ENCODE peak calls at places on chromosomes 5 and 9, in eight cellular contexts. M is CD4-positive, CD25-positive, alpha-beta regulatory T cell; J is hippocampal formation; N is astrocyte of the spinal cord; W is fibroblast of the aortic adventitia; V is Daoy; X is lung microvascular endothelial cell; U is neural progenitor cell. T is an unnamed sample.

GRCh38 chr5:116572375-116573278 is 2.0 kb downstream of the SEMA6A start:
- DNase-seq in M (no peak), J (no peak), N (peak), W (no peak), V (peak), X (peak), U (peak), T (peak)

GRCh38 chr9:97534185-97534584 is 32.7 kb downstream of the TMOD1 start:
- DNase-seq in M (no peak), J (no peak), N (no peak), W (no peak), V (no peak), X (no peak), U (no peak), T (no peak)

GRCh38 chr5:175752826-175753535 is 95.1 kb downstream of the HRH2 start:
- DNase-seq in M (no peak), J (no peak), N (no peak), W (no peak), V (peak), X (no peak), U (no peak), T (no peak)

GRCh38 chr9:94101169-94101853 is 17.0 kb downstream of the PTPDC1 start:
- DNase-seq in M (no peak), J (no peak), N (no peak), W (no peak), V (no peak), X (no peak), U (no peak), T (no peak)

GRCh38 chr5:57887851-57888621 is 405.4 kb upstream of the ACTBL2 start:
- DNase-seq in M (no peak), J (peak), N (peak), W (peak), V (peak), X (peak), U (peak), T (peak)

GRCh38 chr9:82021198-82021597 is 32.6 kb downstream of the SPATA31D1 start:
- DNase-seq in M (no peak), J (no peak), N (peak), W (peak), V (peak), X (peak), U (no peak), T (peak)

GRCh38 chr9:132783006-132783405 is 95.1 kb downstream of the AK8 start:
- DNase-seq in M (no peak), J (no peak), N (no peak), W (no peak), V (no peak), X (no peak), U (no peak), T (no peak)

GRCh38 chr5:176796970-176797369 is 13.4 kb upstream of the UNC5A start:
- DNase-seq in M (no peak), J (no peak), N (no peak), W (no peak), V (no peak), X (no peak), U (no peak), T (no peak)

GRCh38 chr5:54820346-54820745 is 165.0 kb downstream of the ESM1 start:
- DNase-seq in M (no peak), J (no peak), N (peak), W (peak), V (no peak), X (peak), U (no peak), T (no peak)

GRCh38 chr5:31531543-31531887 is 378 bp downstream of the DROSHA start:
- DNase-seq in M (no peak), J (no peak), N (peak), W (no peak), V (peak), X (peak), U (peak), T (no peak)

GRCh38 chr9:122657527-122657926 is at the start of gene OR1B1:
- DNase-seq in M (no peak), J (no peak), N (no peak), W (no peak), V (no peak), X (no peak), U (no peak), T (no peak)

GRCh38 chr5:94945656-94946055 is 327.2 kb downstream of the SLF1 start:
- DNase-seq in M (no peak), J (no peak), N (no peak), W (no peak), V (no peak), X (no peak), U (no peak), T (no peak)

GRCh38 chr5:141757402-141757801 is 75.4 kb upstream of the ARAP3 start:
- DNase-seq in M (no peak), J (no peak), N (no peak), W (peak), V (peak), X (peak), U (peak), T (peak)

GRCh38 chr9:33234511-33235467 is 5.2 kb upstream of the SPINK4 start:
- DNase-seq in M (no peak), J (no peak), N (no peak), W (peak), V (no peak), X (no peak), U (no peak), T (no peak)

GRCh38 chr9:93969328-93969661 is 14.1 kb upstream of the BARX1 start:
- DNase-seq in M (no peak), J (no peak), N (no peak), W (no peak), V (no peak), X (no peak), U (no peak), T (no peak)

GRCh38 chr5:6713274-6714181 is at the start of gene TENT4A:
- DNase-seq in M (no peak), J (no peak), N (no peak), W (no peak), V (no peak), X (peak), U (no peak), T (no peak)

GRCh38 chr5:2175842-2176404 is 293.2 kb upstream of the IRX4 start:
- DNase-seq in M (no peak), J (no peak), N (no peak), W (no peak), V (no peak), X (no peak), U (no peak), T (no peak)

GRCh38 chr9:126578029-126578428 is 35.7 kb upstream of the LMX1B start:
- DNase-seq in M (no peak), J (no peak), N (no peak), W (no peak), V (no peak), X (no peak), U (no peak), T (no peak)

GRCh38 chr5:55407059-55407684 is 99.4 kb downstream of the MTREX start:
- DNase-seq in M (peak), J (peak), N (peak), W (peak), V (peak), X (peak), U (peak), T (no peak)

GRCh38 chr5:41325074-41325473 is 111.7 kb upstream of the C6 start:
- DNase-seq in M (no peak), J (no peak), N (no peak), W (peak), V (no peak), X (no peak), U (no peak), T (no peak)

GRCh38 chr5:134975078-134975715 is 7.5 kb downstream of the CATSPER3 start:
- DNase-seq in M (no peak), J (no peak), N (no peak), W (no peak), V (no peak), X (no peak), U (no peak), T (no peak)

GRCh38 chr5:761206-761771 is 23.2 kb downstream of the ZDHHC11B start:
- DNase-seq in M (no peak), J (no peak), N (no peak), W (no peak), V (no peak), X (no peak), U (no peak), T (no peak)

GRCh38 chr5:133247881-133248642 is 196.2 kb downstream of the HSPA4 start:
- DNase-seq in M (no peak), J (no peak), N (peak), W (peak), V (peak), X (peak), U (peak), T (peak)

GRCh38 chr5:1497795-1498622 is 25.8 kb downstream of the LPCAT1 start:
- DNase-seq in M (no peak), J (peak), N (no peak), W (peak), V (no peak), X (no peak), U (no peak), T (no peak)

GRCh38 chr5:151298063-151298462 is 5.5 kb downstream of the SLC36A3 start:
- DNase-seq in M (peak), J (no peak), N (no peak), W (peak), V (peak), X (peak), U (peak), T (peak)

GRCh38 chr9:133528887-133529262 is 4.1 kb upstream of the MYMK start:
- DNase-seq in M (no peak), J (no peak), N (no peak), W (no peak), V (no peak), X (no peak), U (no peak), T (no peak)

GRCh38 chr5:71976449-71976848 is 130.8 kb upstream of the MAP1B start:
- DNase-seq in M (no peak), J (no peak), N (no peak), W (no peak), V (no peak), X (no peak), U (no peak), T (no peak)

T was measured in RCC 7860.